ENCODE peak calls at places on chromosome 15, in five cellular contexts. O is progenitor cell of endocrine pancreas, S is heart left ventricle, R is PC-3, F is thyroid gland. P is an unnamed sample.

GRCh38 chr15:78909791-78910228 is 35.0 kb downstream of the CTSH start:
- DNase-seq in F (no peak), S (no peak), R (peak), O (peak), P (peak)

GRCh38 chr15:87118424-87118823 is 1038.8 kb downstream of the AGBL1 start:
- DNase-seq in O (no peak), R (no peak), S (no peak), F (no peak), P (peak)

GRCh38 chr15:27768731-27769510 is 330.2 kb downstream of the OCA2 start:
- DNase-seq in F (no peak), R (no peak), S (no peak), O (no peak), P (no peak)

GRCh38 chr15:98077186-98077585 is 116.7 kb downstream of the ARRDC4 start:
- DNase-seq in F (no peak), O (no peak), S (no peak), R (no peak), P (no peak)

GRCh38 chr15:76335851-76336253 is 721 bp upstream of the ISL2 start:
- DNase-seq in R (peak), O (no peak), S (no peak), F (no peak), P (peak)

GRCh38 chr15:100973351-100974034 is 54.3 kb downstream of the LRRK1 start:
- DNase-seq in O (peak), S (no peak), F (peak), R (no peak), P (peak)

GRCh38 chr15:86001200-86001599 is 78.5 kb upstream of the AGBL1 start:
- DNase-seq in S (no peak), O (no peak), R (no peak), F (no peak), P (no peak)

GRCh38 chr15:84023636-84024035 is 211.9 kb upstream of the GOLGA6L4 start:
- DNase-seq in O (no peak), F (peak), S (peak), R (peak), P (peak)

GRCh38 chr15:99442268-99442897 is 123.4 kb upstream of the MEF2A start:
- DNase-seq in S (peak), F (peak), O (no peak), R (peak), P (no peak)

GRCh38 chr15:27095809-27096580 is 125.0 kb downstream of the GABRG3 start:
- DNase-seq in S (no peak), R (peak), O (no peak), F (no peak), P (no peak)

GRCh38 chr15:98657721-98658120 is 9.4 kb downstream of the IGF1R start:
- DNase-seq in F (no peak), R (no peak), S (no peak), O (no peak), P (no peak)

GRCh38 chr15:71807691-71808091 is 2.7 kb upstream of the NR2E3 start:
- DNase-seq in F (no peak), S (no peak), R (no peak), O (no peak), P (no peak)

GRCh38 chr15:25250011-25250596 is 188.7 kb downstream of the UBE3A start:
- DNase-seq in F (peak), R (no peak), S (no peak), O (peak), P (no peak)

GRCh38 chr15:41957021-41957897 is 15.1 kb downstream of the EHD4 start:
- DNase-seq in R (no peak), F (peak), O (no peak), S (no peak), P (peak)

GRCh38 chr15:35141743-35142356 is 56.8 kb upstream of the NANOGP8 start:
- DNase-seq in F (no peak), R (peak), O (no peak), S (no peak), P (no peak)

GRCh38 chr15:89171136-89172072 is 50.0 kb downstream of the RLBP1 start:
- DNase-seq in S (peak), R (peak), F (peak), O (peak), P (peak)

GRCh38 chr15:22945071-22945470 is 35.1 kb downstream of the CYFIP1 start:
- DNase-seq in F (no peak), S (no peak), R (no peak), O (no peak), P (no peak)

GRCh38 chr15:101250931-101251829 is 668 bp downstream of the CHSY1 start:
- DNase-seq in O (peak), S (peak), F (peak), R (peak), P (peak)

GRCh38 chr15:85024509-85025336 is 43.1 kb downstream of the PDE8A start:
- DNase-seq in S (no peak), O (no peak), F (no peak), R (peak), P (no peak)

GRCh38 chr15:28094732-28095521 is 4.2 kb downstream of the OCA2 start:
- DNase-seq in F (peak), O (peak), R (peak), S (no peak), P (peak)

GRCh38 chr15:69542028-69542427 is 89.4 kb downstream of the RPLP1 start:
- DNase-seq in O (no peak), F (no peak), S (no peak), R (no peak), P (no peak)

GRCh38 chr15:38414351-38414750 is 39.6 kb upstream of the FAM98B start:
- DNase-seq in R (peak), S (peak), F (peak), O (peak), P (peak)

GRCh38 chr15:100730129-100730528 is 127.7 kb downstream of the ASB7 start:
- DNase-seq in O (no peak), R (no peak), S (no peak), F (no peak), P (no peak)

GRCh38 chr15:36601497-36601932 is 22.1 kb downstream of the CDIN1 start:
- DNase-seq in F (peak), O (no peak), S (peak), R (peak), P (no peak)

GRCh38 chr15:56749982-56750381 is 16.7 kb upstream of the ZNF280D start:
- DNase-seq in S (no peak), O (no peak), R (no peak), F (no peak), P (no peak)

GRCh38 chr15:65666257-65666656 is 44.5 kb downstream of the SLC24A1 start:
- DNase-seq in F (no peak), S (no peak), R (peak), O (no peak), P (no peak)

GRCh38 chr15:41814534-41814933 is 13.4 kb upstream of the JMJD7 start:
- DNase-seq in R (no peak), O (no peak), F (no peak), S (no peak), P (no peak)

GRCh38 chr15:80950291-80951078 is 39.1 kb downstream of the MESD start:
- DNase-seq in O (no peak), R (no peak), S (no peak), F (no peak), P (no peak)

GRCh38 chr15:80957556-80957955 is 32.1 kb downstream of the MESD start:
- DNase-seq in F (no peak), R (no peak), S (no peak), O (no peak), P (no peak)

GRCh38 chr15:80951941-80952340 is 37.7 kb downstream of the MESD start:
- DNase-seq in R (no peak), S (no peak), F (no peak), O (no peak), P (no peak)

GRCh38 chr15:80953001-80953952 is 36.3 kb downstream of the MESD start:
- DNase-seq in F (no peak), R (no peak), O (no peak), S (no peak), P (no peak)

GRCh38 chr15:80953953-80954778 is 35.5 kb downstream of the MESD start:
- DNase-seq in R (peak), S (no peak), O (no peak), F (no peak), P (no peak)
- TF ChIP-seq CTCF in R (peak), S (no peak), O (no peak), F (no peak), P (no peak)

GRCh38 chr15:60162251-60162650 is 158.1 kb downstream of the FOXB1 start:
- DNase-seq in R (no peak), S (no peak), O (no peak), F (no peak), P (no peak)
- TF ChIP-seq CTCF in R (no peak), S (no peak), O (no peak), F (no peak), P (no peak)

DNA sequence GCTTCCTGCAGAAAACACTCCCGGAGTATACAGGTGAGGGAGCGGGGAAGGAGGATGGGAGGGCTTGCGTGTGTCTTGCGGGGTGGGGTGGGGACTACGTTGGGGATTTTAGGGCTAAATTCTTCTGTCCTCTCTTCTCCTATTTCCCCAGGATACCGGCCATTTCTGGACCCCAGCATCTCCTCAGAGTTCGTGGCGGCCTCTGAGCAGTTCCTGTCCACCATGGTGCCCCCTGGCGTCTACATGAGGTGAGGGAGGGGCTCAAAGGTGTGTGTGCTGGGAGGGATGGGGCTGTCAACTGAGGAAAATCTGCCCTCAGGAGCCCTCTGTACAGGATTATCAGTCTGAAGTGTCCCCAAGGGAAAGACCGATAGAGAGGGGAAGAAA is 6.6 kb downstream of the DUOX1 start:
- DNase-seq in F (no peak), S (no peak), R (no peak), O (no peak), P (peak)
- TF ChIP-seq CTCF in F (no peak), S (no peak), R (no peak), O (peak), P (peak)

GRCh38 chr15:63243101-63243500 is 34.3 kb upstream of the APH1B start:
- DNase-seq in R (no peak), F (no peak), O (no peak), S (no peak), P (no peak)
- TF ChIP-seq CTCF in R (no peak), F (no peak), O (no peak), S (no peak), P (no peak)

DNA sequence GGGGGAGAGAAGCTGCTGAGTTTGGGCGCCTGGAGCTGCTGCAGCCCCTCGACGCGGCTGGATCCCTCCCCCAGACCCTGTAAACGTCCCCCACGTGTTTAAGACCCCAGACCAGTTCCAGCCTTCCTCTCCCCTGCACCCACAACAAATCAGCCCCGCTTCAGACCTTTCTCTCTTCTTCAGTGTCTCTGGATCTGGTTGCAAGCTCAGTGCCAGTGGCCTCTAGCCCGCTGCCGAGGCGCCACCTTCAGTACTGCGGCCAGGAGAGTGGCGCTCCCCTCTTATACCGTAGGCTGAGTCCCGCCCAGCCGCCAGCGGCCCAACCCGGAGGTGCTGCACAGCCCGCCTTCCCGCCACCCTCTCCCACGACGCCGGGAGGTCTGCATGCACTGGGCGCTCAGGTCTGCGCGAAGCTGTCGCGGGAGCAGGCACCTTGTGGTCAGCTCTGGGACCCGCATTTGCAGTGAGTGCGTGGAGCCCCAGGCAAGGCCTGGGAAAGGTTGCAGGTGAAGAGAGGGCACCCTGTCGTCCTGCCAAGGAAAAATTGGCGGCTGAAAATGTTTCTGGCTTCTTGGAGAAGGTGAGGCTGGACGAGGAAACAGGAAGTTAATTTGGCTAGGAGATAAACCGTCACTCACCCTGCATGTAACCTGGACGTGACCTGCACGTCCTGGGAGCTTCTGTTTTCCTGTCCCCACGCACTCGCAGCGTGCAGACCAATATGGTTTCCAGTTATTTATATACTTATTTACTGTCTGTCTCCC is at the start of gene C2CD4B:
- DNase-seq in R (no peak), S (peak), F (peak), O (peak), P (peak)
- TF ChIP-seq CTCF in R (no peak), S (no peak), F (no peak), O (no peak), P (no peak)